ENCODE peak calls at places on chromosome 12, in seven cellular contexts. J is stimulated activated CD4-positive, alpha-beta T cell treated with anti-CD3 and anti-CD28 coated beads, Interleukin-4, amount 100 ng/mL, for 48 hours; K is testis; U is endothelial cell; X is pons; C is GM18507; V is amniotic stem cell. Q is an unnamed sample.

GRCh38 chr12:57614948-57615500 is 3.8 kb downstream of the ARHGEF25 start:
- DNase-seq in X (no peak), U (no peak), C (no peak), K (no peak), V (no peak), J (no peak), Q (no peak)

GRCh38 chr12:93766802-93767523 is 89.8 kb downstream of the CRADD start:
- DNase-seq in U (no peak), K (peak; percentile 60), C (no peak), J (no peak), X (peak; percentile 80), V (peak; percentile 60), Q (no peak)

GRCh38 chr12:104011265-104011664 is 38.7 kb downstream of the GLT8D2 start:
- DNase-seq in K (no peak), X (no peak), U (no peak), C (no peak), J (no peak), V (peak; percentile 66), Q (no peak)

GRCh38 chr12:31732926-31733548 is 4.2 kb upstream of the AMN1 start:
- DNase-seq in U (no peak), C (no peak), V (peak; percentile 11), J (no peak), K (no peak), X (no peak), Q (no peak)

GRCh38 chr12:27260746-27261145 is 16.7 kb downstream of the STK38L start:
- DNase-seq in J (no peak), C (no peak), K (no peak), U (no peak), V (no peak), X (no peak), Q (no peak)

GRCh38 chr12:32522322-32523221 is 123.2 kb downstream of the FGD4 start:
- DNase-seq in J (no peak), K (no peak), C (no peak), U (no peak), X (peak; percentile 75), V (no peak), Q (no peak)

GRCh38 chr12:105920161-105920684 is 218.5 kb downstream of the NUAK1 start:
- DNase-seq in C (no peak), U (no peak), V (no peak), J (no peak), K (peak; percentile 67), X (peak; percentile 83), Q (no peak)

GRCh38 chr12:90999518-90999917 is 5.3 kb downstream of the EPYC start:
- DNase-seq in X (no peak), K (no peak), J (no peak), V (no peak), U (no peak), C (no peak), Q (no peak)

GRCh38 chr12:13116259-13116658 is 12.8 kb upstream of the GSG1 start:
- DNase-seq in V (no peak), U (no peak), K (no peak), C (no peak), J (no peak), X (no peak), Q (no peak)

GRCh38 chr12:39145175-39145999 is 240.0 kb upstream of the CPNE8 start:
- DNase-seq in U (peak; percentile 73), C (no peak), V (no peak), J (peak; percentile 58), K (peak; percentile 46), X (peak; percentile 31), Q (no peak)

GRCh38 chr12:102067574-102068258 is 5.9 kb upstream of the WASHC3 start:
- DNase-seq in K (no peak), V (no peak), U (no peak), C (no peak), J (no peak), X (no peak), Q (no peak)

Q was measured in iPS DF 6.9.